ENCODE peak calls at places on chromosomes 7 and 10, in four cellular contexts. I, X, S and H are unnamed samples.

GRCh38 chr10:97034301-97034700 is 151.5 kb downstream of the SLIT1 start:
- DNase-seq in I (no peak), X (no peak), S (no peak), H (no peak)

GRCh38 chr7:120987683-120988590 is 574 bp upstream of the CPED1 start:
- DNase-seq in I (peak), X (peak), S (peak), H (peak)

GRCh38 chr7:87328281-87328680 is 17.2 kb upstream of the CROT start:
- DNase-seq in I (no peak), X (no peak), S (no peak), H (peak)

GRCh38 chr7:82164813-82165212 is 278.8 kb downstream of the CACNA2D1 start:
- DNase-seq in I (no peak), X (no peak), S (no peak), H (peak)

GRCh38 chr10:116742367-116743265 is at the start of gene HSPA12A:
- DNase-seq in I (peak), X (no peak), S (peak), H (peak)

GRCh38 chr7:152572101-152572500 is 103.8 kb downstream of the XRCC2 start:
- DNase-seq in I (no peak), X (no peak), S (no peak), H (no peak)

GRCh38 chr10:71536332-71536731 is 139.6 kb downstream of the CDH23 start:
- DNase-seq in I (no peak), X (no peak), S (no peak), H (no peak)

GRCh38 chr7:130904792-130905191 is 170.8 kb upstream of the KLF14 start:
- DNase-seq in I (no peak), X (no peak), S (no peak), H (no peak)

GRCh38 chr7:155803418-155804376 is 8.6 kb downstream of the SHH start:
- DNase-seq in I (peak), X (no peak), S (no peak), H (peak)

GRCh38 chr10:583433-583832 is 106.0 kb downstream of the DIP2C start:
- DNase-seq in I (no peak), X (no peak), S (no peak), H (no peak)

GRCh38 chr10:91210435-91210834 is 10.0 kb upstream of the PCGF5 start:
- DNase-seq in I (no peak), X (peak), S (no peak), H (no peak)

DNA sequence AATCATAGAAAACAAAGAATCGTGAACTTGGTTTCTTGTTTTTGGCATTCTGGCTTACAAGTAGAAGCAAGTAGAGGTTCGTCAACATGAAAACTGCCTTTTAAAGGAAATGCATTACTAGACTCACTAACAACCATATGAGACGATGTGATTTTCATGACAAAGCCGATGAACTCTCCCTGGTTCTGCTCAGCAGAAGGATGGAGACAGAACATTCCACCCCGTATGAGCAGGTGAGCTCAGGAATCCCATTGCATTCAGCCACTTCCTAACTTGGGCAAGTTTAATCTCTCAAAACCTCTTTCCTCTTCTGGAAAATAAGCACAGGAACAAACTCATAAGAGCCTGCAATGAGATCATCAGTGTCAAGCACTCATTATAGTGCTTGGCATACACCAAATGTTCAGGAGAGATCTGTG is 57.4 kb upstream of the SVIL start:
- DNase-seq in I (no peak), X (no peak), S (no peak), H (no peak)
- TF ChIP-seq CHD2 in I (no peak), X (no peak), S (no peak), H (no peak)

DNA sequence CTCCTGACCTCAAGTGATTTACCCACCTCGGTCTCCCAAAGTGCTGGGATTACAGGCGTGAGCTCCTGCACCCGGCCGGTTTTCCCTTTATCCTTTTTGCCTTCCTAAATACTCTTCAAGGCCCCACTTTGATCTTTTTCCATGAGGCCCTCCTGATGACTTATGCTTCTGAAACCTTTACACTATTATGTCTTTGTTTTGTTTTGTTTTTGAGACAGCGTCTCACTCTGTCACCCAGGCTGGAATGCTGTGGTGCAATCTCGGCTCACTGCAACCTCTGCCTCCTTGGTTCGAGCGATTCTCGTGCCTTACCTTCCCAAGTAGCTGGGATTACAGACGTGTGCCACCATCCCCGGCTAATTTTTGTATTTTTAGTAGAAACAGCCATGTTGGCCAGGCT is 3.8 kb downstream of the STMP1 start:
- DNase-seq in I (no peak), X (peak), S (no peak), H (no peak)
- TF ChIP-seq PHF8 in I (no peak), X (no peak), S (no peak), H (no peak)

GRCh38 chr7:4641667-4642467 is 40.2 kb upstream of the FOXK1 start:
- DNase-seq in I (peak), X (peak), S (peak), H (peak)
- TF ChIP-seq CHD2 in I (no peak), X (peak), S (peak), H (no peak)

DNA sequence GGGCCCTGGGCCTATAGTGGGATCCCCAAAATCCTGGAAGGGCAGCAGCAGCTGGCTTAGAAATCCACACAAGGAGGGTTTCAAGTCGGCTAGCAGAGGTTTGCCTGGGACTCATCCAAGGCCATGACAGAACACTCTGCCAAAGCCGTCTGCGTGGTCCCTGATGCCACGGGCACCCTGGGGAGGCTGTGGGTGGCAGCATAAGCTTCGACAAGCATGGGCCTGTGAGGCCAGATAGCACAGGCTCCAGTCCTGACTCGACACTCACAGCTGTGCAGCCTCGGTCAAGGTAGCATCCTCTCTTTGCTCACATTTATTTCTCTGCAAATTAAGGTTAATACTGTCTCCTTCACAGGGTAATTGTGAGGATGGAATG is 138.3 kb downstream of the JCAD start:
- DNase-seq in I (no peak), X (no peak), S (no peak), H (no peak)
- TF ChIP-seq PHF8 in I (no peak), X (no peak), S (no peak), H (no peak)

GRCh38 chr10:61902448-61903183 is 1.1 kb downstream of the ARID5B start:
- DNase-seq in I (no peak), X (peak), S (peak), H (peak)
- TF ChIP-seq CHD2 in I (no peak), X (no peak), S (no peak), H (no peak)